ENCODE peak calls at places on chromosomes 2 and 18, in five cellular contexts. T is heart left ventricle, Y is spleen, K is heart right ventricle, Q is cardiac fibroblast. I is an unnamed sample.

GRCh38 chr2:209236369-209236768 is 187.5 kb upstream of the MAP2 start:
- DNase-seq in Q (no peak), Y (no peak), K (no peak), T (no peak), I (no peak)

GRCh38 chr18:24704921-24705620 is 244.6 kb downstream of the HRH4 start:
- DNase-seq in T (no peak), Q (no peak), K (no peak), Y (no peak), I (peak)

GRCh38 chr2:95387358-95387757 is 15.2 kb upstream of the FAHD2A start:
- DNase-seq in Q (no peak), T (no peak), Y (no peak), K (no peak), I (no peak)

GRCh38 chr2:217943379-217944321 is 59.1 kb downstream of the TNS1 start:
- DNase-seq in Y (peak), T (peak), K (peak), Q (peak), I (peak)

GRCh38 chr18:33839452-33840225 is 261.6 kb downstream of the ASXL3 start:
- DNase-seq in T (no peak), Y (no peak), Q (peak), K (no peak), I (peak)

GRCh38 chr2:75290600-75291140 is 91.3 kb upstream of the TACR1 start:
- DNase-seq in Y (no peak), T (no peak), Q (peak), K (no peak), I (peak)

GRCh38 chr2:100959225-100959880 is 42.7 kb upstream of the RPL31 start:
- DNase-seq in T (no peak), Q (no peak), Y (no peak), K (no peak), I (no peak)

GRCh38 chr18:26875040-26875654 is 9.6 kb upstream of the AQP4 start:
- DNase-seq in Y (no peak), K (no peak), Q (no peak), T (no peak), I (no peak)

GRCh38 chr2:109378682-109379081 is 235.1 kb downstream of the SEPTIN10 start:
- DNase-seq in Q (peak), Y (peak), T (no peak), K (no peak), I (no peak)

GRCh38 chr2:73700111-73700510 is 37.0 kb downstream of the TPRKB start:
- DNase-seq in T (no peak), Y (no peak), K (no peak), Q (no peak), I (peak)

GRCh38 chr2:55843096-55843991 is 80.2 kb downstream of the EFEMP1 start:
- DNase-seq in K (no peak), T (no peak), Y (no peak), Q (peak), I (peak)

GRCh38 chr2:26324903-26325302 is 21.0 kb upstream of the SELENOI start:
- DNase-seq in Q (no peak), Y (no peak), T (no peak), K (no peak), I (no peak)

GRCh38 chr2:50529600-50530218 is 502.2 kb downstream of the NRXN1 start:
- DNase-seq in Q (peak), Y (no peak), K (no peak), T (no peak), I (peak)

GRCh38 chr2:209383212-209383611 is 40.6 kb upstream of the MAP2 start:
- DNase-seq in Q (peak), T (no peak), K (no peak), Y (no peak), I (peak)

GRCh38 chr2:23359631-23360567 is 25.1 kb upstream of the KLHL29 start:
- DNase-seq in Y (no peak), T (no peak), K (no peak), Q (no peak), I (no peak)

GRCh38 chr18:12015697-12016062 is 34.4 kb downstream of the IMPA2 start:
- DNase-seq in K (peak), Y (peak), T (no peak), Q (peak), I (no peak)

GRCh38 chr18:39825485-39825884 is 2129.5 kb upstream of the PIK3C3 start:
- DNase-seq in Q (peak), Y (no peak), K (no peak), T (no peak), I (peak)

GRCh38 chr18:5295231-5295920 is at the start of gene ZBTB14:
- DNase-seq in K (peak), Y (peak), Q (peak), T (peak), I (peak)

GRCh38 chr18:56258178-56258577 is 380.2 kb downstream of the TXNL1 start:
- DNase-seq in K (no peak), T (no peak), Y (no peak), Q (no peak), I (no peak)

GRCh38 chr18:44679912-44680270 is 797 bp upstream of the SETBP1 start:
- DNase-seq in Q (peak), K (peak), T (peak), Y (peak), I (peak)

GRCh38 chr2:28976584-28976983 is 4.5 kb upstream of the TOGARAM2 start:
- DNase-seq in K (peak), T (peak), Q (peak), Y (no peak), I (peak)

GRCh38 chr18:23810396-23810795 is 121.1 kb downstream of the LAMA3 start:
- DNase-seq in T (no peak), Y (no peak), Q (no peak), K (no peak), I (no peak)

GRCh38 chr2:132830321-132830720 is 160.3 kb upstream of the LYPD1 start:
- DNase-seq in Q (no peak), Y (no peak), T (no peak), K (no peak), I (no peak)

GRCh38 chr2:232229296-232229916 is 149.1 kb upstream of the ALPP start:
- DNase-seq in Q (peak), T (no peak), Y (no peak), K (peak), I (peak)

GRCh38 chr2:108909917-108910515 is 79.0 kb downstream of the EDAR start:
- DNase-seq in Q (no peak), K (no peak), Y (peak), T (no peak), I (no peak)

GRCh38 chr18:36284671-36285295 is 12.7 kb upstream of the FHOD3 start:
- DNase-seq in K (peak), Q (peak), T (no peak), Y (no peak), I (peak)

GRCh38 chr18:36284268-36284667 is 13.2 kb upstream of the FHOD3 start:
- DNase-seq in Y (no peak), Q (no peak), K (no peak), T (no peak), I (no peak)

GRCh38 chr18:36281941-36282340 is 15.6 kb upstream of the FHOD3 start:
- DNase-seq in Y (no peak), T (no peak), Q (peak), K (no peak), I (no peak)

GRCh38 chr18:36287653-36288052 is 9.9 kb upstream of the FHOD3 start:
- DNase-seq in Y (no peak), K (no peak), T (no peak), Q (no peak), I (no peak)

GRCh38 chr18:36283448-36283847 is 14.1 kb upstream of the FHOD3 start:
- DNase-seq in T (no peak), Q (no peak), Y (no peak), K (no peak), I (no peak)
- H3K4me3 ChIP-seq in T (no peak), Q (no peak), Y (no peak), K (no peak), I (no peak)

GRCh38 chr2:167843657-167844056 is 403.7 kb downstream of the STK39 start:
- DNase-seq in Y (no peak), Q (no peak), T (no peak), K (no peak), I (no peak)

GRCh38 chr2:167843203-167843602 is 404.2 kb downstream of the STK39 start:
- DNase-seq in T (no peak), Y (no peak), K (no peak), Q (no peak), I (no peak)

GRCh38 chr2:167842047-167842446 is 405.3 kb downstream of the STK39 start:
- DNase-seq in K (no peak), Y (no peak), T (no peak), Q (no peak), I (peak)

GRCh38 chr2:167844714-167845530 is 402.5 kb downstream of the STK39 start:
- DNase-seq in T (no peak), Q (no peak), Y (no peak), K (no peak), I (no peak)
- TF ChIP-seq CTCF in T (no peak), Q (no peak), Y (no peak), K (no peak), I (no peak)

GRCh38 chr2:160209457-160209856 is 9.4 kb upstream of the ITGB6 start:
- DNase-seq in Q (peak), Y (no peak), T (no peak), K (no peak), I (peak)

GRCh38 chr2:160210599-160211138 is 10.6 kb upstream of the ITGB6 start:
- DNase-seq in T (peak), K (peak), Y (peak), Q (peak), I (peak)

GRCh38 chr2:160207271-160207670 is 7.2 kb upstream of the ITGB6 start:
- DNase-seq in T (no peak), Q (no peak), K (no peak), Y (no peak), I (no peak)

GRCh38 chr2:160207804-160208661 is 8.0 kb upstream of the ITGB6 start:
- DNase-seq in K (peak), T (peak), Q (peak), Y (peak), I (peak)

GRCh38 chr2:160208662-160209229 is 8.7 kb upstream of the ITGB6 start:
- DNase-seq in T (no peak), Q (no peak), Y (no peak), K (no peak), I (no peak)
- H3K4me3 ChIP-seq in T (no peak), Q (no peak), Y (no peak), K (no peak), I (no peak)

GRCh38 chr18:10783941-10784340 is 258.1 kb downstream of the NAPG start:
- DNase-seq in Q (no peak), Y (no peak), K (no peak), T (no peak), I (no peak)
- TF ChIP-seq CTCF in Q (no peak), Y (no peak), K (no peak), T (no peak), I (no peak)

GRCh38 chr2:238291550-238292281 is 3.3 kb upstream of the PER2 start:
- DNase-seq in K (no peak), Y (peak), Q (no peak), T (no peak), I (no peak)

GRCh38 chr2:238290715-238291549 is 2.5 kb upstream of the PER2 start:
- DNase-seq in K (no peak), Y (peak), T (no peak), Q (no peak), I (no peak)

GRCh38 chr2:238289574-238289973 is 1.2 kb upstream of the PER2 start:
- DNase-seq in T (no peak), Y (peak), Q (no peak), K (no peak), I (no peak)

GRCh38 chr2:238288650-238289573 is 502 bp upstream of the PER2 start:
- DNase-seq in K (peak), T (peak), Q (peak), Y (peak), I (peak)

DNA sequence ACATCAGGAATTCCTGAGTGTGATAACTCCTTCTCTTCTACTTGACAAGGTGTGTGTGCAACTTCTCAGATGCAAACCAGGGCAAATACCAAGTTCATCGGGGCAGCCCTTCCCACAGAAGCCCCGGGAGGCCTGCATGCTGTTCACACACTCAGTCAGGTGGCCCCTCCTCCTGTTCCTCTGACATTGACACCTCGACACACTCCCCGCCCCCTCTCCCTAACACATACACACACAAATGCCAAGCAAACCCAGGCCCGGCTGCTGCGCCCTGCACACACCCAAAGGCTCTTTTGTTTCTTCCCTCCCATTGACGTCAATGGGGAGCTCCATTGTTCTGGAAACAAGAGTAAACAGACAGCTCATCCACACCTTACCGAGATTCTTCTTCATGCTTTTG is 1.7 kb upstream of the PER2 start:
- DNase-seq in T (no peak), K (peak), Y (peak), Q (peak), I (no peak)
- H3K4me3 ChIP-seq in T (no peak), K (no peak), Y (no peak), Q (no peak), I (no peak)

DNA sequence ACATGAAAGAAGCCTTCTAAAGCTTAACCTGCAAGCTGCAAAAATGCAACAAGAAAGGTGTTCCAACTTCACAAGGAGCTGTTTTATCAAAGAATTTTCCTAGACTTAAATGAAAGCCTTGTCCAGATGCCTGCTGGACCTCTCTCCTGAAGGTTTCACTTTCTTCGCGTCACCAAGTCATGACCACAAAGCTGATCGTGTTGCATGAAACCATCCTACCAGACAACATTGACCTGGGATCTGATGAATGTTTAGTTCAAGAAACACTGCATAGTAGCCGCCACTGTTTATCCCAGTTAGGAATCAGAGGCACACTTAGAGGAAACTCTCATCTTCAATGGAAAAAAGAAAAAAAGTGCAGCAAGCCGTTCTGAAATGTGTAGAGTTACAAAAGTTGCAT is 26.9 kb downstream of the PAX3 start:
- DNase-seq in Y (no peak), Q (no peak), T (no peak), K (no peak), I (no peak)
- TF ChIP-seq CTCF in Y (no peak), Q (no peak), T (no peak), K (no peak), I (no peak)

DNA sequence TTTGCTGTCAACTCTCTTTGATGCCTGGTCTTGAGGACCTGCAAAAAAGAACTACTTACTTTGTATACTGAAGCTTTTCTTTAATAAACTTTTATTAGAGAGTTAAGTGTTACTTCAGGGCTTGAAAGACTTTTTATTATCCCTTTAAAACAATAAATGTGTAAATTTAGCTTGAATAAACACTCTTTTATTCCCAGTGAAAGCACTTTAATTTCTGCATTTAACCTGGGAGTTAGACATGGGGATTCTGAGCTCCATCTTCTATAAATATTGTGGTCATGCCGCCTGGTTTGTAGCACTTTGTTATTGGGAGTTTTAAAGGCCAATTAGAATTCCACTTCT is 17.8 kb upstream of the E2F6 start:
- DNase-seq in Q (no peak), K (no peak), T (no peak), Y (no peak), I (no peak)
- H3K4me3 ChIP-seq in Q (no peak), K (no peak), T (peak), Y (no peak), I (no peak)

DNA sequence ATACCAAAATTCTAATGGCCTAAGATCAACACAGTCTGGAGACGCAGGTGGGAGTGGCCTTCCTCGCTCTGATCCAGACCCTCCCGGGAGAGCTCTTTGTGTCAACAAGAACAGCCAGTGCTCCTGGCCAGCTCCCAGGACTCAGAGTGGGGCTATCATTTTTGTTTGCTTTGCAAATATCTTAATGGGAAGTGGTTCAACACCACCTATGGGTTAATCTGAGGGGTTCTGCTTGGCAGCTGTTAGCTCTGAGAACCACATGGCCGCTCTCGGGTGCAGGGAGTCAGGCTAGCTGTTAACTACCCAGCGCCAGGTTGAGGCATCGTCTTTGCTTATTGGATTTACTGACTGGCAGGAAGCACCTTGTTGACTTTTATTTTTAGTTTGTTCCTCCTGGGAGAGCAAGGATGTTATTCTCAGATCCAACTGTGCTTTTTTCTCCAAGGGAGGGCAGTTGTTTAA is 184.8 kb upstream of the SP5 start:
- DNase-seq in K (peak), T (peak), Q (peak), Y (no peak), I (peak)
- TF ChIP-seq CTCF in K (no peak), T (no peak), Q (no peak), Y (no peak), I (peak)

GRCh38 chr18:41465386-41465785 is 489.6 kb upstream of the PIK3C3 start:
- DNase-seq in T (no peak), K (no peak), Q (no peak), Y (no peak), I (no peak)
- H3K4me3 ChIP-seq in T (no peak), K (no peak), Q (no peak), Y (no peak), I (no peak)

I was measured in choroid plexus epithelial cell.